ENCODE peak calls at places on chromosomes 1 and 21, in six cellular contexts. X is dorsolateral prefrontal cortex, O is tibial artery, W is neural progenitor cell, G is fibroblast of the aortic adventitia, H is SK-N-SH. F is an unnamed sample.

GRCh38 chr1:201495447-201496295 is 11.3 kb downstream of the CSRP1 start:
- DNase-seq in X (peak), W (peak), G (peak), H (peak), O (peak), F (peak)

GRCh38 chr1:58773406-58773840 is 10.4 kb downstream of the JUN start:
- DNase-seq in X (no peak), W (peak), H (no peak), O (peak), G (peak), F (peak)

GRCh38 chr1:4627353-4627752 is 27.1 kb upstream of the AJAP1 start:
- DNase-seq in X (no peak), G (no peak), H (peak), W (peak), O (no peak), F (no peak)

GRCh38 chr1:63611231-63611630 is 18.0 kb downstream of the PGM1 start:
- DNase-seq in X (no peak), H (no peak), O (no peak), G (no peak), W (peak), F (no peak)

GRCh38 chr1:27499142-27499541 is 9.2 kb upstream of the WASF2 start:
- DNase-seq in H (no peak), X (no peak), O (no peak), G (no peak), W (no peak), F (no peak)

GRCh38 chr1:54122131-54122751 is 30.6 kb downstream of the CDCP2 start:
- DNase-seq in O (no peak), X (no peak), W (no peak), H (no peak), G (no peak), F (no peak)

GRCh38 chr1:56570924-56571372 is 8.4 kb downstream of the PLPP3 start:
- DNase-seq in H (no peak), X (no peak), W (no peak), O (no peak), G (peak), F (no peak)

GRCh38 chr1:79042117-79042516 is 35.6 kb upstream of the ADGRL4 start:
- DNase-seq in X (no peak), G (peak), H (no peak), O (no peak), W (no peak), F (no peak)

GRCh38 chr1:159098596-159098995 is 22.0 kb upstream of the AIM2 start:
- DNase-seq in W (no peak), O (no peak), H (no peak), X (no peak), G (no peak), F (no peak)

GRCh38 chr1:160420881-160421842 is 20.8 kb downstream of the VANGL2 start:
- DNase-seq in W (no peak), H (no peak), G (no peak), O (no peak), X (no peak), F (no peak)

GRCh38 chr1:100456880-100457279 is 81.1 kb upstream of the GPR88 start:
- DNase-seq in O (no peak), G (no peak), X (no peak), W (no peak), H (no peak), F (no peak)

GRCh38 chr1:55696181-55696580 is 481.0 kb upstream of the USP24 start:
- DNase-seq in O (peak), G (peak), X (no peak), H (no peak), W (no peak), F (peak)

GRCh38 chr1:156414440-156415064 is 45.5 kb downstream of the RHBG start:
- DNase-seq in W (peak), X (no peak), H (no peak), G (no peak), O (no peak), F (no peak)

GRCh38 chr1:89126602-89127001 is 688 bp upstream of the GBP2 start:
- DNase-seq in O (no peak), W (no peak), X (no peak), H (no peak), G (no peak), F (no peak)

GRCh38 chr1:33274446-33274845 is 18.2 kb downstream of the ZNF362 start:
- DNase-seq in G (no peak), H (no peak), W (no peak), X (no peak), O (no peak), F (no peak)

GRCh38 chr1:34268311-34269042 is 91.8 kb downstream of the C1orf94 start:
- DNase-seq in W (no peak), H (no peak), X (no peak), G (peak), O (no peak), F (no peak)

GRCh38 chr1:43058545-43059360 is 100.1 kb upstream of the SLC2A1 start:
- DNase-seq in O (no peak), G (peak), H (peak), W (peak), X (no peak), F (peak)

GRCh38 chr21:46634966-46635323 is 529 bp upstream of the PRMT2 start:
- DNase-seq in H (peak), W (peak), O (peak), G (peak), X (peak), F (peak)

GRCh38 chr1:209618756-209619420 is 33.3 kb downstream of the LAMB3 start:
- DNase-seq in W (no peak), O (no peak), X (peak), G (no peak), H (peak), F (no peak)

DNA sequence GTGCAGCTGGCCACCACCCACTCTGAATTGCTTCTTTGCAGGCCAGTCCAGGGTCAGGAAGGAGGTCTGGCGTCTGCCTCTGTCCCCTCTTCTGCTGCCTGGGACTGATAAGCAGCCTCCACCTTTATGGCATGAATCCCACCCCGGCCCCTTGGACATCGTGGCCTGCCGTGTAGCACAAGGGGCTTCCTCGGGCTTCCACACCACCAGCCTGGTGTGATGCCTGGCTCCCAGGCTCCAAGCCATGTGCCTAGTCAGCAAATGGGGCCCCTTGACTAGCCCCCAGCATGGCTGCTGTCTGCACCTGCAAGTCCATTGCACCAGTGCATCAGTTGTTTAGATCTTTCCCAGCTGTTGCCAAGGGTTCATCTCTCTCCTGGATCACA is 9.9 kb upstream of the ARF1 start:
- DNase-seq in G (no peak), H (no peak), O (no peak), W (no peak), X (peak), F (no peak)
- H3K4me3 ChIP-seq in G (no peak), H (no peak), O (no peak), W (no peak), X (no peak), F (no peak)

GRCh38 chr21:35438643-35439404 is 389.7 kb upstream of the RUNX1 start:
- DNase-seq in W (no peak), G (peak), X (no peak), H (no peak), O (no peak), F (no peak)

GRCh38 chr21:35441868-35442582 is 392.9 kb upstream of the RUNX1 start:
- DNase-seq in H (no peak), G (no peak), W (no peak), O (no peak), X (no peak), F (no peak)

GRCh38 chr21:35437941-35438340 is 388.8 kb upstream of the RUNX1 start:
- DNase-seq in H (no peak), O (no peak), W (no peak), X (no peak), G (no peak), F (no peak)

GRCh38 chr21:35436899-35437298 is 387.8 kb upstream of the RUNX1 start:
- DNase-seq in W (no peak), H (no peak), X (no peak), G (no peak), O (no peak), F (no peak)
- TF ChIP-seq CTCF in W (no peak), H (peak), X (no peak), G (no peak), O (no peak), F (no peak)

GRCh38 chr1:61202854-61203603 is 120.7 kb downstream of the NFIA start:
- DNase-seq in O (no peak), W (no peak), H (no peak), X (no peak), G (peak), F (no peak)
- H3K4me3 ChIP-seq in O (peak), W (no peak), H (no peak), X (peak), G (peak), F (no peak)

GRCh38 chr1:24541711-24542346 is 14.1 kb upstream of the NCMAP start:
- DNase-seq in G (no peak), W (peak), X (peak), O (no peak), H (peak), F (no peak)
- TF ChIP-seq CTCF in G (peak), W (peak), X (peak), O (peak), H (peak), F (peak)

GRCh38 chr1:204046346-204046745 is 26.6 kb upstream of the SOX13 start:
- DNase-seq in O (no peak), X (no peak), H (no peak), W (no peak), G (no peak), F (no peak)
- H3K4me3 ChIP-seq in O (no peak), X (no peak), H (no peak), W (no peak), G (no peak), F (no peak)

DNA sequence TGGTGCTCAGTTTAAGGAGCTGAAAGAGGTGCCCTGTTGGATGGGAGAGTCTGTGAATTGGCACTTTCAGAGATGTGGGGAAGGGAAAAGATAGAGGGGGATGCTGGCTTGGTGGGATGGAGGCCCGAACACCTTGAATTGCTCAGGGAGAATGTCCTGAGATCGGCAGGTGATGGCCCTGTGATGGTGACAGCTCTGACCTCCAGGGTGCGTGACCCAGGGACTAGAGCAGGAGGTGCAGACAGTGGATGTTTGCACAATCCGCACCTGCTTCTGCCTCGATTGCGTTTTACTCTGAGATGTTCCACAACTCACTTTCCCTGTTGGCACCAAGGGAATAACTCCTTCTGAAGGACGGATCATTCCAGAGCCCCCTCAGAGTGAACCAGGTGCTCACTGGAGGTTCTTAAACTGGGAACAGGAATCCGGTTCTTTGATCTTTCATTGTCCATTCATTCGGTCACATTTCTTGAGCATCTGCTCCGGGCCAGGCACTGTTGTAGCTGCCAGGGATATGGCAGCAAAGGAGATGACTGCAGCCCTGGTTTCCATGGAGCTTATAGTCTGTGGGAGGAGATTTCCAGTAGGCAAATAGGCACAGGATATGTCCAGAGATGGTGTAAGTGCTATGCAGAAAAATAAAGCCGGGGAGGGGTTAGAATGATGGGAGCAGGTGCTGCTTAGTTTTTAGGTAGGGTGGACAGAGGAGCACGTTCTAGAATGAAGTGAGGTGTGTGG is 226.6 kb upstream of the TMEM51 start:
- DNase-seq in W (no peak), O (no peak), H (no peak), X (no peak), G (no peak), F (no peak)
- TF ChIP-seq CTCF in W (no peak), O (no peak), H (no peak), X (no peak), G (no peak), F (no peak)

GRCh38 chr1:40383488-40384412 is 10.2 kb downstream of the SMAP2 start:
- DNase-seq in O (no peak), G (peak), H (no peak), X (no peak), W (no peak), F (no peak)
- H3K4me3 ChIP-seq in O (no peak), G (no peak), H (peak), X (peak), W (no peak), F (peak)

DNA sequence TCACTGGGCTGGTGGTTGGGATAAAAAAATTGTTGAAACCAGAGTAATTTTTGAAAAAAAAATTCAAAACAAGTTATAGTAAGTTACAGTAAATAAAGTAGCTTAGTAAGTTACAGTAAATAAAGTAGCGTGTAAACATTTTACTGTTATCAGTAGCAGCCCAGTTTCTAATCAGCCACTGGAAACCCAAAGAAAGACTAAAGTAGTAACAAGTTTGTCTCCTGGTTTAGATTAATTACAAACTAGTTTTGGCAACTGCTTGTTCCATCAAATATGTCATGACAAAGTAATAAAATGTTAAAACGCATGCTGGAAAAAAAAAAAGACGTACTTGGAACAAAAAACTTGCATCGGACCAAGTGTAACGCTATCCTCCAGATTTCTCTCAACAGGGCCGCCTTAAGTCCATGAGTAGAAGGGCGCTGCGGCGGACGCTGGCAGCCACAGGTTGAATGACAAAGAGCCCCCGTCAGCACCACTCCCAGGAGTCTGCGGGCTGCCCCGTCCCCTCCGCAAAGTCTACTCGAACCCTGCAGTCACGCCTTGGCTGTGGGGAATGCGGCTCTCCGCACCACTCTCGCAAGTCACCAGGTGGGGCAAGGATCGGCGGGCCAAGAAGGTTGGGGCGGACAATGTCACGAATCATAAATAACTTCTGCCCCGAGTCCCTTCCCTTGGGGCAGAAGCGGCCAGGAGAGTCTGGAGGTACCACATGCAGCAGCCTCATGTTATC is 885 bp downstream of the SLC16A1 start:
- DNase-seq in G (peak), O (peak), W (peak), H (peak), X (peak), F (peak)
- TF ChIP-seq CTCF in G (no peak), O (no peak), W (no peak), H (no peak), X (no peak), F (peak)

GRCh38 chr1:1627842-1628655 is 3.9 kb upstream of the MMP23B start:
- DNase-seq in G (no peak), W (no peak), O (no peak), H (no peak), X (no peak), F (no peak)

GRCh38 chr1:1628656-1629429 is 3.1 kb upstream of the MMP23B start:
- DNase-seq in X (no peak), W (peak), H (no peak), O (no peak), G (no peak), F (no peak)

GRCh38 chr1:1630191-1630964 is 1.6 kb upstream of the MMP23B start:
- DNase-seq in H (peak), G (peak), X (peak), W (peak), O (peak), F (no peak)

GRCh38 chr1:1630965-1631792 is 794 bp upstream of the MMP23B start:
- DNase-seq in W (peak), X (no peak), O (peak), H (peak), G (peak), F (peak)

GRCh38 chr1:1629430-1630190 is 2.4 kb upstream of the MMP23B start:
- DNase-seq in X (no peak), O (no peak), W (no peak), H (peak), G (no peak), F (peak)
- H3K4me3 ChIP-seq in X (no peak), O (no peak), W (no peak), H (no peak), G (no peak), F (no peak)